ENCODE peak calls at places on chromosome 5, in six cellular contexts. T, F, G, I, A and P are unnamed samples. For H3K4me1 and H3K36me3, the result is how much of the 10 kb centered on the place peaks cover.

GRCh38 chr5:142108432-142109355 is at the start of gene NDFIP1:
- DNase-seq in T (peak), F (peak), G (peak), I (peak), A (peak), P (peak)

GRCh38 chr5:175609504-175609903 is 48.4 kb upstream of the HRH2 start:
- DNase-seq in T (no peak), F (no peak), G (no peak), I (no peak), A (no peak), P (no peak)

GRCh38 chr5:131466171-131466766 is 168.8 kb downstream of the RAPGEF6 start:
- DNase-seq in T (no peak), F (peak), G (no peak), I (no peak), A (no peak), P (no peak)

GRCh38 chr5:61023131-61023530 is 78.1 kb downstream of the NDUFAF2 start:
- DNase-seq in T (no peak), F (peak), G (no peak), I (no peak), A (no peak), P (no peak)

GRCh38 chr5:96528262-96528661 is 95.2 kb upstream of the PCSK1 start:
- DNase-seq in T (no peak), F (no peak), G (no peak), I (no peak), A (no peak), P (no peak)

GRCh38 chr5:50559955-50560354 is 106.5 kb upstream of the PARP8 start:
- DNase-seq in T (no peak), F (no peak), G (no peak), I (no peak), A (peak), P (no peak)

GRCh38 chr5:150317048-150318003 is 14.6 kb upstream of the ARSI start:
- DNase-seq in T (no peak), F (peak), G (no peak), I (no peak), A (no peak), P (no peak)

GRCh38 chr5:3249401-3249800 is 346.2 kb upstream of the IRX1 start:
- DNase-seq in T (no peak), F (no peak), G (no peak), I (no peak), A (no peak), P (no peak)

GRCh38 chr5:125575561-125576504 is 829.4 kb upstream of the ZNF608 start:
- DNase-seq in T (no peak), F (no peak), G (no peak), I (no peak), A (no peak), P (no peak)

GRCh38 chr5:148297695-148298094 is 14.5 kb upstream of the SPINK7 start:
- DNase-seq in T (no peak), F (no peak), G (no peak), I (no peak), A (no peak), P (no peak)

GRCh38 chr5:172678902-172679301 is 37.8 kb downstream of the NEURL1B start:
- DNase-seq in T (peak), F (no peak), G (no peak), I (peak), A (no peak), P (no peak)

GRCh38 chr5:72282878-72283277 is 37.2 kb downstream of the MRPS27 start:
- DNase-seq in T (no peak), F (peak), G (no peak), I (no peak), A (no peak), P (no peak)

GRCh38 chr5:154771383-154771901 is 16.3 kb downstream of the LARP1 start:
- DNase-seq in T (no peak), F (peak), G (no peak), I (no peak), A (no peak), P (no peak)

GRCh38 chr5:159120446-159120845 is 20.7 kb upstream of the EBF1 start:
- DNase-seq in T (no peak), F (no peak), G (peak), I (no peak), A (no peak), P (no peak)

GRCh38 chr5:169913479-169913878 is 66.8 kb downstream of the INSYN2B start:
- DNase-seq in T (no peak), F (no peak), G (no peak), I (no peak), A (no peak), P (no peak)

GRCh38 chr5:158911693-158912363 is 187.9 kb downstream of the EBF1 start:
- DNase-seq in T (no peak), F (no peak), G (no peak), I (no peak), A (no peak), P (no peak)

GRCh38 chr5:143205386-143205785 is 198.1 kb downstream of the NR3C1 start:
- DNase-seq in T (no peak), F (peak), G (no peak), I (no peak), A (no peak), P (no peak)

GRCh38 chr5:83377131-83377865 is 94.2 kb upstream of the VCAN start:
- DNase-seq in T (no peak), F (peak), G (no peak), I (no peak), A (no peak), P (no peak)

GRCh38 chr5:94397508-94397907 is 220.9 kb downstream of the KIAA0825 start:
- DNase-seq in T (no peak), F (no peak), G (no peak), I (no peak), A (peak), P (no peak)

GRCh38 chr5:36820900-36821299 is 55.7 kb upstream of the NIPBL start:
- DNase-seq in T (no peak), F (no peak), G (no peak), I (no peak), A (no peak), P (no peak)

GRCh38 chr5:95818181-95819147 is 4.1 kb downstream of the GLRX start:
- DNase-seq in T (no peak), F (no peak), G (no peak), I (peak), A (peak), P (no peak)

GRCh38 chr5:80216753-80217596 is 38.9 kb downstream of the SERINC5 start:
- DNase-seq in T (peak), F (no peak), G (no peak), I (peak), A (no peak), P (no peak)

GRCh38 chr5:10442581-10442980 is 902 bp downstream of the ROPN1L start:
- DNase-seq in T (no peak), F (no peak), G (no peak), I (no peak), A (no peak), P (no peak)

GRCh38 chr5:10441992-10442435 is 335 bp downstream of the ROPN1L start:
- DNase-seq in T (no peak), F (no peak), G (no peak), I (no peak), A (no peak), P (no peak)

GRCh38 chr5:10446490-10446889 is 4.8 kb downstream of the ROPN1L start:
- DNase-seq in T (no peak), F (no peak), G (no peak), I (no peak), A (no peak), P (no peak)

GRCh38 chr5:10448754-10449345 is 7.2 kb downstream of the ROPN1L start:
- DNase-seq in T (no peak), F (no peak), G (no peak), I (no peak), A (no peak), P (no peak)

DNA sequence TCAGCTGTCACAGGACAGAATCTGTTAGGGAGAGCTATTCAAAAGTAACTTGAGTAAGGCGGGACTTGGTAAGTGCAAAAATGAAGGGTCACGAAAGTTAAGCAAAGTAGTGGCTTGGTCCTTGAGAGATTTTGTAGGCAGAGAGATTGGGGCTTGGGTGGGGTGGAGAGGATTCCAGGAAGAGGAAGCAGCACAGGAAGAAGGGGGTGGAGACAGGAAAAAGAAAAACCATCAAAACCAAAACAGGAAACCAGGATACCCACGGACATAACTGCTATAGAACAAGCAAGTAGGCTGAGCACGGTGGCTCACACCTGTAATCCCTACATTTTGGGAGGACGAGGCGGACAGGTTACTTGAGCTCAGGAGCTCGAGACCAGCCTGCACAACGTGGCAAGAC is 3.7 kb downstream of the ROPN1L start:
- DNase-seq in T (no peak), F (no peak), G (peak), I (no peak), A (peak), P (no peak)
- H3K4me1 ChIP-seq in T (under half), F (under half), G (half or more), I (under half), A (under half), P (half or more)

GRCh38 chr5:177198738-177199137 is 65.2 kb downstream of the NSD1 start:
- DNase-seq in T (no peak), F (no peak), G (no peak), I (no peak), A (no peak), P (no peak)

GRCh38 chr5:177209610-177210009 is 76.0 kb downstream of the NSD1 start:
- DNase-seq in T (no peak), F (no peak), G (no peak), I (no peak), A (no peak), P (no peak)

GRCh38 chr5:177204281-177204680 is 70.7 kb downstream of the NSD1 start:
- DNase-seq in T (no peak), F (no peak), G (no peak), I (no peak), A (no peak), P (no peak)
- H3K36me3 ChIP-seq in T (under half), F (under half), G (under half), I (half or more), A (half or more), P (under half)

DNA sequence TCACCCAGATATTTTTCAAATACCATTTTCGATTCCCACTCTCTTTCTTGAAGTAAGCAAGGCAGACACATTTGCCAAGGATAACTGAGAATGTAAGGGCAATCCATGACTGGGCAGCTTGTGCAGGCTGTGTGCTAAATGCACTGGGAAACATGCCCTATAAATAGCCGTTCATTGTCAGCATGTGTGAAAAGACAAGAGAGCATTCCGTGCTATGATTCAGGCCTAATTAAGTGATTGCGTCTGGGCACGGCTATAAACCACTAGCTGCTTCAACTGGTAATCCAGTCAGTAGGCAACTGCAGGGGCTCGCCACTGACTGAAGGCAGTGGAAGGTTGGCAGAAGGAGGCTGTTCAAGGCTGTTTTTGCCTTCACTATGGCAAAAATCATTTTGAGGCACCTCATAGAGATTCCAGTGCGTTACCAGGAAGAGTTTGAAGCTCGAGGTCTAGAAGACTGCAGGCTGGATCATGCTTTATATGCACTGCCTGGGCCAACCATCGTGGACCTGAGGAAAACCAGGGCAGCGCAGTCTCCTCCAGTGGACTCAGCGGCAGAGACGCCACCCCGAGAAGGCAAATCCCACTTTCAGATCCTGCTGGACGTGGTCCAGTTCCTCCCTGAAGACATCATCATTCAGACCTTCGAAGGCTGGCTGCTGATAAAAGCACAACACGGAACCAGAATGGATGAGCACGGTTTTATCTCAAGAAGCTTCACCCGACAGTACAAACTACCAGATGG is at the start of gene HSPB3:
- DNase-seq in T (no peak), F (peak), G (no peak), I (no peak), A (no peak), P (no peak)
- H3K4me3 ChIP-seq in T (no peak), F (no peak), G (no peak), I (no peak), A (no peak), P (no peak)

DNA sequence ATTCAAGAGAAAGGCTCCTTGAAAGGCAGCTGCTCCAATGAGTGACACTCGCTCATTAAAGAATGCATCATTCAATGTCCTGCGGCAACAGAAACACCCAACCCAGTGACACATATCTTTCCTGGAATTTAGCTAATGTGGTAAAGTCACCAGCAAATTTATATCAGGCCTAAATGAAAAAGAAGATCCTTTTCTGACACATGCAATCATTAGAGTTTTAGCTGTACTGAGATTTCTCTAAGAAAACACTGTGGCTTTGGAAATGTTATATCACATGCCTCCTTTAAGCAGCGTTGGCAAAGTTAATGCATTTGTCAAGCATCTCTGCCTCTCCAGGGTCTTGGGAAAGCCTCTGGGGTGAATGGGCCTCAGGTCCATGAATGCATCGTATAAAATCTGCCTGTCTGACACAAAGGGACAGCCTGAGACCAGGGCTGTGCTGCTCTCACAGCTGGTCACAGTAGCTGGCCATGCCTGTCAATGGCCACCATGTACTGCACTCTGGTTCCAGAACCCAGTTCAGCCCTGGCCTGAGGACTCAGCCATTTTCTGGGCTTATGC is 128.5 kb downstream of the SPOCK1 start:
- DNase-seq in T (no peak), F (no peak), G (no peak), I (no peak), A (no peak), P (no peak)
- H3K4me1 ChIP-seq in T (under half), F (under half), G (under half), I (under half), A (under half), P (under half)

GRCh38 chr5:16461026-16461425 is 4.6 kb downstream of the ZNF622 start:
- DNase-seq in T (no peak), F (peak), G (no peak), I (no peak), A (no peak), P (no peak)
- H3K36me3 ChIP-seq in T (under half), F (under half), G (half or more), I (half or more), A (half or more), P (under half)

GRCh38 chr5:134029156-134029555 is 24.4 kb upstream of the VDAC1 start:
- DNase-seq in T (no peak), F (peak), G (no peak), I (no peak), A (no peak), P (no peak)
- H3K4me3 ChIP-seq in T (no peak), F (no peak), G (no peak), I (no peak), A (no peak), P (no peak)

DNA sequence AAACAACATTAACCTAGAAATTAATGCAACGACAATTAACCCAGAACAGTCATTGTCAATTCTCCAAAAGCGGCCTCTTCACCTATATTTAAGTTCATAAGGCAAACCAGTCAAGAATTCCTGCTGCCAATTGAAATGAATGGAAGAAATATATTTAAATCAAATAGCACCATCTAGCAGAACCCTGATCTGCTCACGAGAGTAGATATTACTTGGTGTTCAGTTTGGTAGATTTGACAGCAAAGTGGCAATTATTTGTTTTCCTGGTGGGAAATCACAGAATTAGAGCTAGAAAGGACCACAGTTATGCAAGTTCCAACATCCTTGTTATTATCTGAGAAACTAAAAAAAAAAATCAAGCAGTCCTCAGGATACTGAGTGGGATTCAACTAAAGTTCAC is 2.3 kb downstream of the SSBP2 start:
- DNase-seq in T (no peak), F (no peak), G (no peak), I (no peak), A (peak), P (no peak)
- H3K4me1 ChIP-seq in T (under half), F (under half), G (under half), I (half or more), A (half or more), P (under half)

GRCh38 chr5:113572716-113573115 is 59.2 kb downstream of the YTHDC2 start:
- DNase-seq in T (no peak), F (no peak), G (no peak), I (no peak), A (no peak), P (no peak)

GRCh38 chr5:113569396-113569795 is 55.9 kb downstream of the YTHDC2 start:
- DNase-seq in T (no peak), F (no peak), G (no peak), I (no peak), A (no peak), P (no peak)

GRCh38 chr5:113575074-113575473 is 61.6 kb downstream of the YTHDC2 start:
- DNase-seq in T (no peak), F (no peak), G (no peak), I (no peak), A (no peak), P (no peak)

GRCh38 chr5:113578091-113578490 is 64.6 kb downstream of the YTHDC2 start:
- DNase-seq in T (no peak), F (no peak), G (no peak), I (no peak), A (no peak), P (no peak)

DNA sequence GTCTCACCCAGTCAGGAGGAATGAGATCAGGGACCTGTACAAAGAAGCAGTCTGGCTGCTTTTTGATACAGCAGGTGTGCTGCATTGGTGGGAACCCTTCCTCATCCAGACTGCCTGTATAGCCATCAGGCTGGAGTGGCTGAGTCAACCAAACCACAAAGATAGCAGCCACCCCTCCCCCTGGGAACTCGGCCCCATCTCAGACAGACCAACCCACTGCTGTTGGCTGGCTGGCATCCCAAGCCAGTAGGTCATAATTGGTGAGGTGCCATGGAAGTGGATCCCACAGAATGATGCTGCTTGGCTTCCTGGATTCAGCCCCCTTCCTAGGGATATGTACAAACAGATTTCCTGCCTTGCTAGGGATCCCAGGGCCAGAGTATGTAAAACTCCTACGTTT is 60.9 kb downstream of the YTHDC2 start:
- DNase-seq in T (no peak), F (peak), G (no peak), I (no peak), A (no peak), P (no peak)
- H3K36me3 ChIP-seq in T (under half), F (under half), G (under half), I (half or more), A (half or more), P (under half)

GRCh38 chr5:40383719-40384651 is 295.7 kb upstream of the PTGER4 start:
- DNase-seq in T (no peak), F (peak), G (no peak), I (no peak), A (no peak), P (no peak)
- H3K4me3 ChIP-seq in T (no peak), F (no peak), G (peak), I (no peak), A (no peak), P (peak)